ENCODE peak calls at places on chromosomes 13 and 19, in eight cellular contexts. One of them, this sample, is unnamed.

GRCh38 chr13:114064516-114065140 is 67.8 kb downstream of the RASA3 start:
- DNase-seq in body of pancreas: no peak
- DNase-seq in mucosa of descending colon: no peak
- DNase-seq in IMR-90: peak; percentile 40
- DNase-seq in CD8-positive, alpha-beta T cell: no peak
- DNase-seq in lower lobe of right lung: peak; percentile 47
- DNase-seq in mesendoderm: no peak
- DNase-seq in MG63: peak; percentile 51
- DNase-seq in this sample: no peak

GRCh38 chr13:31781064-31781463 is 41.7 kb downstream of the RXFP2 start:
- DNase-seq in body of pancreas: no peak
- DNase-seq in mucosa of descending colon: no peak
- DNase-seq in IMR-90: peak; percentile 18
- DNase-seq in CD8-positive, alpha-beta T cell: no peak
- DNase-seq in lower lobe of right lung: no peak
- DNase-seq in mesendoderm: no peak
- DNase-seq in MG63: no peak
- DNase-seq in this sample: no peak

GRCh38 chr13:106291006-106291405 is 244.5 kb downstream of the EFNB2 start:
- DNase-seq in body of pancreas: no peak
- DNase-seq in mucosa of descending colon: no peak
- DNase-seq in IMR-90: peak; percentile 76
- DNase-seq in CD8-positive, alpha-beta T cell: no peak
- DNase-seq in lower lobe of right lung: no peak
- DNase-seq in mesendoderm: no peak
- DNase-seq in MG63: peak; percentile 23
- DNase-seq in this sample: peak; percentile 78

GRCh38 chr13:66809496-66809895 is 420.6 kb downstream of the PCDH9 start:
- DNase-seq in body of pancreas: no peak
- DNase-seq in mucosa of descending colon: no peak
- DNase-seq in IMR-90: peak; percentile 20
- DNase-seq in CD8-positive, alpha-beta T cell: no peak
- DNase-seq in lower lobe of right lung: no peak
- DNase-seq in mesendoderm: no peak
- DNase-seq in MG63: no peak
- DNase-seq in this sample: no peak

GRCh38 chr19:30799854-30800755 is 427.9 kb downstream of the ZNF536 start:
- DNase-seq in body of pancreas: peak; percentile 41
- DNase-seq in mucosa of descending colon: peak; percentile 62
- DNase-seq in IMR-90: no peak
- DNase-seq in CD8-positive, alpha-beta T cell: no peak
- DNase-seq in lower lobe of right lung: peak; percentile 60
- DNase-seq in mesendoderm: peak; percentile 65
- DNase-seq in MG63: peak; percentile 47
- DNase-seq in this sample: peak; percentile 1

GRCh38 chr19:2850256-2850925 is 9.1 kb downstream of the ZNF555 start:
- DNase-seq in body of pancreas: no peak
- DNase-seq in mucosa of descending colon: no peak
- DNase-seq in IMR-90: no peak
- DNase-seq in CD8-positive, alpha-beta T cell: no peak
- DNase-seq in lower lobe of right lung: no peak
- DNase-seq in mesendoderm: no peak
- DNase-seq in MG63: no peak
- DNase-seq in this sample: peak; percentile 17

GRCh38 chr13:93951153-93951552 is 528.3 kb downstream of the DCT start:
- DNase-seq in body of pancreas: no peak
- DNase-seq in mucosa of descending colon: no peak
- DNase-seq in IMR-90: peak; percentile 26
- DNase-seq in CD8-positive, alpha-beta T cell: no peak
- DNase-seq in lower lobe of right lung: no peak
- DNase-seq in mesendoderm: peak; percentile 10
- DNase-seq in MG63: no peak
- DNase-seq in this sample: peak; percentile 1

GRCh38 chr13:25943666-25944065 is 108.2 kb downstream of the SHISA2 start:
- DNase-seq in body of pancreas: no peak
- DNase-seq in mucosa of descending colon: no peak
- DNase-seq in IMR-90: no peak
- DNase-seq in CD8-positive, alpha-beta T cell: no peak
- DNase-seq in lower lobe of right lung: no peak
- DNase-seq in mesendoderm: no peak
- DNase-seq in MG63: no peak
- DNase-seq in this sample: peak; percentile 16

GRCh38 chr13:100872761-100873160 is 198.2 kb upstream of the TMTC4 start:
- DNase-seq in body of pancreas: no peak
- DNase-seq in mucosa of descending colon: no peak
- DNase-seq in IMR-90: peak; percentile 36
- DNase-seq in CD8-positive, alpha-beta T cell: no peak
- DNase-seq in lower lobe of right lung: no peak
- DNase-seq in mesendoderm: no peak
- DNase-seq in MG63: peak; percentile 33
- DNase-seq in this sample: no peak

GRCh38 chr13:112991611-112992010 is 22.6 kb downstream of the MCF2L start:
- DNase-seq in body of pancreas: no peak
- DNase-seq in mucosa of descending colon: no peak
- DNase-seq in IMR-90: no peak
- DNase-seq in CD8-positive, alpha-beta T cell: no peak
- DNase-seq in lower lobe of right lung: no peak
- DNase-seq in mesendoderm: no peak
- DNase-seq in MG63: no peak
- DNase-seq in this sample: no peak

GRCh38 chr13:49220035-49220855 is at the start of gene MLNR:
- DNase-seq in body of pancreas: no peak
- DNase-seq in mucosa of descending colon: peak; percentile 65
- DNase-seq in IMR-90: no peak
- DNase-seq in CD8-positive, alpha-beta T cell: no peak
- DNase-seq in lower lobe of right lung: peak; percentile 53
- DNase-seq in mesendoderm: peak; percentile 72
- DNase-seq in MG63: peak; percentile 42
- DNase-seq in this sample: no peak

GRCh38 chr19:51094696-51095279 is 12.1 kb upstream of the KLK14 start:
- DNase-seq in body of pancreas: peak; percentile 52
- DNase-seq in mucosa of descending colon: no peak
- DNase-seq in IMR-90: no peak
- DNase-seq in CD8-positive, alpha-beta T cell: no peak
- DNase-seq in lower lobe of right lung: peak; percentile 57
- DNase-seq in mesendoderm: peak; percentile 60
- DNase-seq in MG63: no peak
- DNase-seq in this sample: no peak

GRCh38 chr13:24910502-24911134 is 146.6 kb downstream of the RNF17 start:
- DNase-seq in body of pancreas: no peak
- DNase-seq in mucosa of descending colon: peak; percentile 55
- DNase-seq in IMR-90: peak; percentile 6
- DNase-seq in CD8-positive, alpha-beta T cell: no peak
- DNase-seq in lower lobe of right lung: no peak
- DNase-seq in mesendoderm: no peak
- DNase-seq in MG63: no peak
- DNase-seq in this sample: no peak

GRCh38 chr19:46081928-46082727 is 41.3 kb upstream of the IGFL4 start:
- DNase-seq in body of pancreas: peak; percentile 55
- DNase-seq in mucosa of descending colon: no peak
- DNase-seq in IMR-90: peak; percentile 67
- DNase-seq in CD8-positive, alpha-beta T cell: no peak
- DNase-seq in lower lobe of right lung: no peak
- DNase-seq in mesendoderm: peak; percentile 68
- DNase-seq in MG63: peak; percentile 14
- DNase-seq in this sample: peak; percentile 55

GRCh38 chr19:16207063-16207462 is 9.4 kb downstream of the AP1M1 start:
- DNase-seq in body of pancreas: no peak
- DNase-seq in mucosa of descending colon: no peak
- DNase-seq in IMR-90: no peak
- DNase-seq in CD8-positive, alpha-beta T cell: no peak
- DNase-seq in lower lobe of right lung: no peak
- DNase-seq in mesendoderm: no peak
- DNase-seq in MG63: no peak
- DNase-seq in this sample: no peak

GRCh38 chr19:45852145-45852750 is 10.7 kb downstream of the SYMPK start:
- DNase-seq in body of pancreas: no peak
- DNase-seq in mucosa of descending colon: no peak
- DNase-seq in IMR-90: no peak
- DNase-seq in CD8-positive, alpha-beta T cell: no peak
- DNase-seq in lower lobe of right lung: no peak
- DNase-seq in mesendoderm: peak; percentile 27
- DNase-seq in MG63: no peak
- DNase-seq in this sample: no peak

GRCh38 chr13:40983725-40984669 is 35.1 kb downstream of the ELF1 start:
- DNase-seq in body of pancreas: no peak
- DNase-seq in mucosa of descending colon: no peak
- DNase-seq in IMR-90: no peak
- DNase-seq in CD8-positive, alpha-beta T cell: no peak
- DNase-seq in lower lobe of right lung: no peak
- DNase-seq in mesendoderm: no peak
- DNase-seq in MG63: no peak
- DNase-seq in this sample: peak; percentile 20

GRCh38 chr13:40987606-40988280 is 31.4 kb downstream of the ELF1 start:
- DNase-seq in body of pancreas: no peak
- DNase-seq in mucosa of descending colon: no peak
- DNase-seq in IMR-90: peak; percentile 61
- DNase-seq in CD8-positive, alpha-beta T cell: no peak
- DNase-seq in lower lobe of right lung: no peak
- DNase-seq in mesendoderm: no peak
- DNase-seq in MG63: no peak
- DNase-seq in this sample: peak; percentile 29

GRCh38 chr13:40985596-40986327 is 33.4 kb downstream of the ELF1 start:
- DNase-seq in body of pancreas: no peak
- DNase-seq in mucosa of descending colon: no peak
- DNase-seq in IMR-90: no peak
- DNase-seq in CD8-positive, alpha-beta T cell: no peak
- DNase-seq in lower lobe of right lung: no peak
- DNase-seq in mesendoderm: no peak
- DNase-seq in MG63: no peak
- DNase-seq in this sample: no peak

GRCh38 chr13:40984670-40985366 is 34.3 kb downstream of the ELF1 start:
- DNase-seq in body of pancreas: no peak
- DNase-seq in mucosa of descending colon: no peak
- DNase-seq in IMR-90: no peak
- DNase-seq in CD8-positive, alpha-beta T cell: no peak
- DNase-seq in lower lobe of right lung: no peak
- DNase-seq in mesendoderm: no peak
- DNase-seq in MG63: no peak
- DNase-seq in this sample: peak; percentile 25

DNA sequence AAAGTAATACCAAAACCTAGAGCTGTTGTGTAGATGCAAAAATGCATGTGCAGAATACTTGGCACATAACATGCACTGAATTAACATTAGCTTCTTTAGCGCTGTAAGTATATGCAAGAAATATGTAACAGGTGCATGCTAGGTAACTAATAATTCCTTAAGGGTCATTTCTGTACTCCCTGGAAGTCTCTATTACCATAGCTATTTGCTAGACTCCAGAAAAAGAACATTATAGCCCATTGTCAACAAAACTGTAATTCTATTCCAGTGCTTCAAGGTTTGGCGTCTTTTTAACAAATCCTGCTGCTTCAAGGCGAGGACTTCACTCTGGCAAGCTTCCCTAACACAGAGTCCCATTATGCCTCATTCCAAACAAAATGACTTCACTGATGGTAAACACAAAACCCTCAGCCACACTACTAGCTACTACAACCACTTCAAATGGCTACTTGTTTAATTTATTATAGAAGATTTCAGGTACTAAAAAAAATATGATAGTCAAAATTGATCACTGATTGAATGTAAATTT is 32.7 kb downstream of the ELF1 start:
- DNase-seq in body of pancreas: no peak
- DNase-seq in mucosa of descending colon: no peak
- DNase-seq in IMR-90: peak; percentile 76
- DNase-seq in CD8-positive, alpha-beta T cell: no peak
- DNase-seq in lower lobe of right lung: no peak
- DNase-seq in mesendoderm: no peak
- DNase-seq in MG63: no peak
- DNase-seq in this sample: peak; percentile 60
- H3K4me3 ChIP-seq in body of pancreas: no peak overlapping the region
- H3K4me3 ChIP-seq in mucosa of descending colon: no peak overlapping the region
- H3K4me3 ChIP-seq in IMR-90: no peak overlapping the region
- H3K4me3 ChIP-seq in CD8-positive, alpha-beta T cell: no peak overlapping the region
- H3K4me3 ChIP-seq in lower lobe of right lung: peak overlapping the region; percentile 36
- H3K4me3 ChIP-seq in mesendoderm: no peak overlapping the region
- H3K4me3 ChIP-seq in MG63: no peak overlapping the region
- H3K4me3 ChIP-seq in this sample: no peak overlapping the region

GRCh38 chr19:1119475-1120217 is 15.9 kb downstream of the GPX4 start:
- DNase-seq in body of pancreas: no peak
- DNase-seq in mucosa of descending colon: no peak
- DNase-seq in IMR-90: no peak
- DNase-seq in CD8-positive, alpha-beta T cell: no peak
- DNase-seq in lower lobe of right lung: no peak
- DNase-seq in mesendoderm: no peak
- DNase-seq in MG63: no peak
- DNase-seq in this sample: no peak
- H3K36me3 ChIP-seq in body of pancreas: peaks cover 65% of the 10 kb centered on the region
- H3K36me3 ChIP-seq in mucosa of descending colon: peaks cover 15% of the 10 kb centered on the region
- H3K36me3 ChIP-seq in IMR-90: peaks cover 88% of the 10 kb centered on the region
- H3K36me3 ChIP-seq in CD8-positive, alpha-beta T cell: peaks cover 58% of the 10 kb centered on the region
- H3K36me3 ChIP-seq in lower lobe of right lung: peaks cover 100% of the 10 kb centered on the region
- H3K36me3 ChIP-seq in mesendoderm: peaks cover 6% of the 10 kb centered on the region
- H3K36me3 ChIP-seq in MG63: peaks cover 43% of the 10 kb centered on the region
- H3K36me3 ChIP-seq in this sample: peaks cover 56% of the 10 kb centered on the region

GRCh38 chr19:54366811-54367210 is 2.1 kb upstream of the LAIR1 start:
- DNase-seq in body of pancreas: no peak
- DNase-seq in mucosa of descending colon: no peak
- DNase-seq in IMR-90: no peak
- DNase-seq in CD8-positive, alpha-beta T cell: no peak
- DNase-seq in lower lobe of right lung: no peak
- DNase-seq in mesendoderm: no peak
- DNase-seq in MG63: no peak
- DNase-seq in this sample: no peak
- H3K4me3 ChIP-seq in body of pancreas: no peak overlapping the region
- H3K4me3 ChIP-seq in mucosa of descending colon: no peak overlapping the region
- H3K4me3 ChIP-seq in IMR-90: no peak overlapping the region
- H3K4me3 ChIP-seq in CD8-positive, alpha-beta T cell: no peak overlapping the region
- H3K4me3 ChIP-seq in lower lobe of right lung: no peak overlapping the region
- H3K4me3 ChIP-seq in mesendoderm: no peak overlapping the region
- H3K4me3 ChIP-seq in MG63: no peak overlapping the region
- H3K4me3 ChIP-seq in this sample: no peak overlapping the region

GRCh38 chr19:49781394-49781793 is 14.6 kb downstream of the AP2A1 start:
- DNase-seq in body of pancreas: no peak
- DNase-seq in mucosa of descending colon: no peak
- DNase-seq in IMR-90: no peak
- DNase-seq in CD8-positive, alpha-beta T cell: no peak
- DNase-seq in lower lobe of right lung: no peak
- DNase-seq in mesendoderm: no peak
- DNase-seq in MG63: no peak
- DNase-seq in this sample: no peak

GRCh38 chr19:49786432-49786831 is 19.6 kb downstream of the AP2A1 start:
- DNase-seq in body of pancreas: no peak
- DNase-seq in mucosa of descending colon: no peak
- DNase-seq in IMR-90: peak; percentile 53
- DNase-seq in CD8-positive, alpha-beta T cell: no peak
- DNase-seq in lower lobe of right lung: no peak
- DNase-seq in mesendoderm: peak; percentile 57
- DNase-seq in MG63: no peak
- DNase-seq in this sample: peak; percentile 52

GRCh38 chr19:49780861-49781260 is 14.1 kb downstream of the AP2A1 start:
- DNase-seq in body of pancreas: no peak
- DNase-seq in mucosa of descending colon: no peak
- DNase-seq in IMR-90: no peak
- DNase-seq in CD8-positive, alpha-beta T cell: no peak
- DNase-seq in lower lobe of right lung: no peak
- DNase-seq in mesendoderm: peak; percentile 37
- DNase-seq in MG63: no peak
- DNase-seq in this sample: no peak

GRCh38 chr19:49779731-49780578 is 13.2 kb downstream of the AP2A1 start:
- DNase-seq in body of pancreas: no peak
- DNase-seq in mucosa of descending colon: no peak
- DNase-seq in IMR-90: no peak
- DNase-seq in CD8-positive, alpha-beta T cell: no peak
- DNase-seq in lower lobe of right lung: no peak
- DNase-seq in mesendoderm: no peak
- DNase-seq in MG63: no peak
- DNase-seq in this sample: no peak

GRCh38 chr19:49782515-49782914 is 15.7 kb downstream of the AP2A1 start:
- DNase-seq in body of pancreas: no peak
- DNase-seq in mucosa of descending colon: no peak
- DNase-seq in IMR-90: no peak
- DNase-seq in CD8-positive, alpha-beta T cell: no peak
- DNase-seq in lower lobe of right lung: no peak
- DNase-seq in mesendoderm: no peak
- DNase-seq in MG63: no peak
- DNase-seq in this sample: no peak
- H3K36me3 ChIP-seq in body of pancreas: peaks cover 6% of the 10 kb centered on the region
- H3K36me3 ChIP-seq in mucosa of descending colon: no peaks in the 10 kb centered on the region
- H3K36me3 ChIP-seq in IMR-90: peaks cover 35% of the 10 kb centered on the region
- H3K36me3 ChIP-seq in CD8-positive, alpha-beta T cell: peaks cover 16% of the 10 kb centered on the region
- H3K36me3 ChIP-seq in lower lobe of right lung: peaks cover 52% of the 10 kb centered on the region
- H3K36me3 ChIP-seq in mesendoderm: peaks cover 7% of the 10 kb centered on the region
- H3K36me3 ChIP-seq in MG63: peaks cover 43% of the 10 kb centered on the region
- H3K36me3 ChIP-seq in this sample: peaks cover 5% of the 10 kb centered on the region